ENCODE peak calls at places on chromosomes 11 and 22, in four cellular contexts. C is choroid plexus epithelial cell, H is activated B cell treated with CpG ODN at 0.5 μM for 24 hours, W is C1 segment of cervical spinal cord. G is an unnamed sample.

GRCh38 chr11:4466168-4466891 is 16.1 kb upstream of the OR52K1 start:
- DNase-seq in C (no peak), H (no peak), W (no peak), G (no peak)

GRCh38 chr22:20750461-20751184 is 23.3 kb upstream of the SERPIND1 start:
- DNase-seq in C (peak), H (no peak), W (peak), G (peak)

GRCh38 chr22:49116021-49116420 is 711.7 kb downstream of the BRD1 start:
- DNase-seq in C (no peak), H (no peak), W (no peak), G (no peak)

GRCh38 chr11:128630367-128631230 is 43.2 kb upstream of the ETS1 start:
- DNase-seq in C (peak), H (peak), W (peak), G (peak)

GRCh38 chr11:65968600-65969482 is 7.3 kb downstream of the SART1 start:
- DNase-seq in C (no peak), H (no peak), W (no peak), G (no peak)

GRCh38 chr11:85941380-85941973 is 86.3 kb downstream of the CCDC83 start:
- DNase-seq in C (peak), H (no peak), W (peak), G (peak)

GRCh38 chr11:1336836-1337646 is 27.6 kb upstream of the TOLLIP start:
- DNase-seq in C (no peak), H (peak), W (peak), G (peak)

GRCh38 chr11:44030996-44031395 is 16.8 kb upstream of the ACCSL start:
- DNase-seq in C (no peak), H (no peak), W (no peak), G (no peak)

GRCh38 chr11:72972541-72973128 is 158.4 kb downstream of the ATG16L2 start:
- DNase-seq in C (peak), H (no peak), W (no peak), G (no peak)

GRCh38 chr11:19181673-19182261 is 20.0 kb downstream of the CSRP3 start:
- DNase-seq in C (no peak), H (no peak), W (no peak), G (no peak)

GRCh38 chr11:126328001-126328390 is 24.1 kb downstream of the DCPS start:
- DNase-seq in C (no peak), H (no peak), W (no peak), G (no peak)

GRCh38 chr11:11263238-11264030 is 89.6 kb downstream of the CSNK2A3 start:
- DNase-seq in C (peak), H (no peak), W (no peak), G (no peak)

GRCh38 chr22:29116397-29117123 is 43.7 kb downstream of the KREMEN1 start:
- DNase-seq in C (no peak), H (no peak), W (no peak), G (peak)

G was measured in activated CD8-positive, alpha-beta T cell treated with anti-CD3 and anti-CD28 coated beads for 36 hours.